ENCODE peak calls at places on chromosome 18, in seven cellular contexts. One of them, this sample, is unnamed.

GRCh38 chr18:55245200-55245599 is 285.9 kb upstream of the CCDC68 start:
- DNase-seq in A549: no peak
- DNase-seq in esophagus squamous epithelium: no peak
- DNase-seq in IMR-90: peak
- DNase-seq in HCT116: no peak
- DNase-seq in uterus: no peak
- DNase-seq in prostate gland: no peak
- DNase-seq in this sample: no peak

GRCh38 chr18:61397222-61397621 is 64.0 kb downstream of the CDH20 start:
- DNase-seq in esophagus squamous epithelium: no peak
- DNase-seq in A549: no peak
- DNase-seq in uterus: no peak
- DNase-seq in HCT116: no peak
- DNase-seq in IMR-90: no peak
- DNase-seq in prostate gland: no peak
- DNase-seq in this sample: no peak

GRCh38 chr18:980586-980985 is 75.9 kb downstream of the ADCYAP1 start:
- DNase-seq in uterus: no peak
- DNase-seq in prostate gland: no peak
- DNase-seq in esophagus squamous epithelium: no peak
- DNase-seq in HCT116: no peak
- DNase-seq in IMR-90: no peak
- DNase-seq in A549: no peak
- DNase-seq in this sample: no peak

GRCh38 chr18:44716697-44717163 is 36.0 kb downstream of the SETBP1 start:
- DNase-seq in uterus: no peak
- DNase-seq in IMR-90: no peak
- DNase-seq in prostate gland: no peak
- DNase-seq in HCT116: no peak
- DNase-seq in A549: no peak
- DNase-seq in esophagus squamous epithelium: no peak
- DNase-seq in this sample: no peak

GRCh38 chr18:48693625-48694262 is 154.9 kb downstream of the CTIF start:
- DNase-seq in IMR-90: peak
- DNase-seq in prostate gland: no peak
- DNase-seq in esophagus squamous epithelium: no peak
- DNase-seq in A549: no peak
- DNase-seq in uterus: no peak
- DNase-seq in HCT116: no peak
- DNase-seq in this sample: no peak

GRCh38 chr18:34339155-34339554 is 114.4 kb upstream of the NOL4 start:
- DNase-seq in HCT116: no peak
- DNase-seq in uterus: no peak
- DNase-seq in A549: no peak
- DNase-seq in esophagus squamous epithelium: no peak
- DNase-seq in prostate gland: no peak
- DNase-seq in IMR-90: no peak
- DNase-seq in this sample: no peak

GRCh38 chr18:50653402-50654093 is 93.7 kb downstream of the MAPK4 start:
- DNase-seq in IMR-90: no peak
- DNase-seq in HCT116: no peak
- DNase-seq in prostate gland: no peak
- DNase-seq in esophagus squamous epithelium: no peak
- DNase-seq in A549: no peak
- DNase-seq in uterus: no peak
- DNase-seq in this sample: no peak

GRCh38 chr18:70671889-70672551 is 383.2 kb downstream of the SOCS6 start:
- DNase-seq in prostate gland: no peak
- DNase-seq in esophagus squamous epithelium: no peak
- DNase-seq in HCT116: no peak
- DNase-seq in uterus: no peak
- DNase-seq in IMR-90: no peak
- DNase-seq in A549: no peak
- DNase-seq in this sample: no peak

GRCh38 chr18:2139676-2140075 is 431.6 kb downstream of the METTL4 start:
- DNase-seq in HCT116: no peak
- DNase-seq in prostate gland: no peak
- DNase-seq in A549: no peak
- DNase-seq in esophagus squamous epithelium: no peak
- DNase-seq in IMR-90: no peak
- DNase-seq in uterus: no peak
- DNase-seq in this sample: no peak

GRCh38 chr18:48007955-48008701 is 77.7 kb upstream of the SMAD2 start:
- DNase-seq in A549: peak
- DNase-seq in esophagus squamous epithelium: no peak
- DNase-seq in IMR-90: no peak
- DNase-seq in prostate gland: peak
- DNase-seq in uterus: peak
- DNase-seq in HCT116: no peak
- DNase-seq in this sample: no peak

GRCh38 chr18:8553611-8553924 is 55.7 kb upstream of the RAB12 start:
- DNase-seq in IMR-90: no peak
- DNase-seq in HCT116: no peak
- DNase-seq in prostate gland: no peak
- DNase-seq in uterus: no peak
- DNase-seq in A549: no peak
- DNase-seq in esophagus squamous epithelium: no peak
- DNase-seq in this sample: no peak

GRCh38 chr18:48455555-48456478 is 46.6 kb upstream of the ZBTB7C start:
- DNase-seq in uterus: no peak
- DNase-seq in HCT116: peak
- DNase-seq in A549: no peak
- DNase-seq in esophagus squamous epithelium: no peak
- DNase-seq in prostate gland: no peak
- DNase-seq in IMR-90: peak
- DNase-seq in this sample: no peak

GRCh38 chr18:55768255-55768654 is 180.3 kb upstream of the TCF4 start:
- DNase-seq in prostate gland: no peak
- DNase-seq in HCT116: no peak
- DNase-seq in A549: no peak
- DNase-seq in IMR-90: peak
- DNase-seq in uterus: no peak
- DNase-seq in esophagus squamous epithelium: no peak
- DNase-seq in this sample: no peak

GRCh38 chr18:70310560-70311320 is 21.9 kb downstream of the SOCS6 start:
- DNase-seq in uterus: no peak
- DNase-seq in HCT116: no peak
- DNase-seq in IMR-90: no peak
- DNase-seq in esophagus squamous epithelium: no peak
- DNase-seq in A549: no peak
- DNase-seq in prostate gland: no peak
- DNase-seq in this sample: no peak

GRCh38 chr18:37986665-37987064 is 421.1 kb upstream of the CELF4 start:
- DNase-seq in HCT116: no peak
- DNase-seq in IMR-90: no peak
- DNase-seq in prostate gland: no peak
- DNase-seq in A549: no peak
- DNase-seq in esophagus squamous epithelium: no peak
- DNase-seq in uterus: no peak
- DNase-seq in this sample: no peak

GRCh38 chr18:69817335-69817935 is 130.2 kb downstream of the CD226 start:
- DNase-seq in IMR-90: peak
- DNase-seq in esophagus squamous epithelium: no peak
- DNase-seq in prostate gland: no peak
- DNase-seq in A549: no peak
- DNase-seq in uterus: no peak
- DNase-seq in HCT116: no peak
- DNase-seq in this sample: no peak

GRCh38 chr18:70423988-70424387 is 135.1 kb downstream of the SOCS6 start:
- DNase-seq in esophagus squamous epithelium: no peak
- DNase-seq in HCT116: peak
- DNase-seq in prostate gland: peak
- DNase-seq in IMR-90: no peak
- DNase-seq in uterus: no peak
- DNase-seq in A549: no peak
- DNase-seq in this sample: no peak

GRCh38 chr18:36718705-36719328 is 110.0 kb downstream of the TPGS2 start:
- DNase-seq in HCT116: no peak
- DNase-seq in A549: no peak
- DNase-seq in esophagus squamous epithelium: no peak
- DNase-seq in IMR-90: peak
- DNase-seq in prostate gland: no peak
- DNase-seq in uterus: no peak
- DNase-seq in this sample: no peak

GRCh38 chr18:55856191-55856590 is 268.2 kb upstream of the TCF4 start:
- DNase-seq in prostate gland: peak
- DNase-seq in HCT116: no peak
- DNase-seq in esophagus squamous epithelium: no peak
- DNase-seq in A549: peak
- DNase-seq in IMR-90: peak
- DNase-seq in uterus: no peak
- DNase-seq in this sample: no peak

GRCh38 chr18:79402977-79403722 is 7.4 kb downstream of the NFATC1 start:
- DNase-seq in esophagus squamous epithelium: no peak
- DNase-seq in prostate gland: peak
- DNase-seq in A549: no peak
- DNase-seq in IMR-90: no peak
- DNase-seq in uterus: peak
- DNase-seq in HCT116: no peak
- DNase-seq in this sample: peak

GRCh38 chr18:71036783-71037182 is 747.9 kb downstream of the SOCS6 start:
- DNase-seq in A549: no peak
- DNase-seq in esophagus squamous epithelium: no peak
- DNase-seq in HCT116: no peak
- DNase-seq in prostate gland: no peak
- DNase-seq in IMR-90: peak
- DNase-seq in uterus: no peak
- DNase-seq in this sample: no peak

GRCh38 chr18:68177807-68178702 is 536.9 kb downstream of the TMX3 start:
- DNase-seq in IMR-90: peak
- DNase-seq in esophagus squamous epithelium: no peak
- DNase-seq in prostate gland: peak
- DNase-seq in uterus: no peak
- DNase-seq in A549: no peak
- DNase-seq in HCT116: no peak
- DNase-seq in this sample: no peak

GRCh38 chr18:51196811-51197660 is 445 bp downstream of the MEX3C start:
- DNase-seq in esophagus squamous epithelium: no peak
- DNase-seq in IMR-90: peak
- DNase-seq in A549: no peak
- DNase-seq in prostate gland: peak
- DNase-seq in HCT116: no peak
- DNase-seq in uterus: peak
- DNase-seq in this sample: peak

GRCh38 chr18:27823053-27823452 is 353.9 kb downstream of the CDH2 start:
- DNase-seq in uterus: no peak
- DNase-seq in esophagus squamous epithelium: no peak
- DNase-seq in prostate gland: no peak
- DNase-seq in IMR-90: no peak
- DNase-seq in HCT116: no peak
- DNase-seq in A549: no peak
- DNase-seq in this sample: no peak

GRCh38 chr18:48848641-48849143 is 102.1 kb downstream of the SMAD7 start:
- DNase-seq in A549: no peak
- DNase-seq in uterus: peak
- DNase-seq in esophagus squamous epithelium: no peak
- DNase-seq in IMR-90: no peak
- DNase-seq in HCT116: no peak
- DNase-seq in prostate gland: peak
- DNase-seq in this sample: no peak

GRCh38 chr18:58541137-58541788 is 87.6 kb downstream of the ALPK2 start:
- DNase-seq in prostate gland: no peak
- DNase-seq in HCT116: peak
- DNase-seq in A549: no peak
- DNase-seq in esophagus squamous epithelium: no peak
- DNase-seq in uterus: no peak
- DNase-seq in IMR-90: peak
- DNase-seq in this sample: no peak
- TF ChIP-seq POLR2A in prostate gland: no peak
- TF ChIP-seq POLR2A in HCT116: no peak
- TF ChIP-seq POLR2A in A549: no peak
- TF ChIP-seq POLR2A in esophagus squamous epithelium: no peak
- TF ChIP-seq POLR2A in uterus: no peak
- TF ChIP-seq POLR2A in IMR-90: no peak
- TF ChIP-seq POLR2A in this sample: no peak

DNA sequence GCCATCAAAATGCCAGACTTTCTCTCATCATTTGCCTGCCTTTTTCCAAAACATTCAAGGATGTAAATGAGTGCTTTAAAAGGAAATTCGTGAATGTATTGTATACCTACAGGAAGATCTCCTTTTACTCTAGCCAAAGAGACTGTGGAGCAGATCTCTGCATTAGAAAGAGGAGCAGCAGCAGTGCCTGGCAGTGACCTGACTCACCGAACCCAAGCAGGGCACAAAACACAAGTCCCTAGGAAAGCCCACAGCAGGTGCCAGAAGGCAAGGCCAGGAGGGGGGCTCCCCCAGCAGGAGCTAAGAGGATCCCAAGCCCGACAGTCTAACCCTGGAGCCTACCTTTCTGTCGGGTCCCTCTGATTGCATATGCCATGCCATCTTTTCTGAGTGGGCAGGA is 47.9 kb downstream of the L3MBTL4 start:
- DNase-seq in prostate gland: no peak
- DNase-seq in uterus: no peak
- DNase-seq in esophagus squamous epithelium: no peak
- DNase-seq in IMR-90: no peak
- DNase-seq in HCT116: no peak
- DNase-seq in A549: no peak
- DNase-seq in this sample: no peak
- TF ChIP-seq POLR2A in prostate gland: no peak
- TF ChIP-seq POLR2A in uterus: no peak
- TF ChIP-seq POLR2A in esophagus squamous epithelium: no peak
- TF ChIP-seq POLR2A in IMR-90: no peak
- TF ChIP-seq POLR2A in HCT116: no peak
- TF ChIP-seq POLR2A in A549: no peak
- TF ChIP-seq POLR2A in this sample: no peak

DNA sequence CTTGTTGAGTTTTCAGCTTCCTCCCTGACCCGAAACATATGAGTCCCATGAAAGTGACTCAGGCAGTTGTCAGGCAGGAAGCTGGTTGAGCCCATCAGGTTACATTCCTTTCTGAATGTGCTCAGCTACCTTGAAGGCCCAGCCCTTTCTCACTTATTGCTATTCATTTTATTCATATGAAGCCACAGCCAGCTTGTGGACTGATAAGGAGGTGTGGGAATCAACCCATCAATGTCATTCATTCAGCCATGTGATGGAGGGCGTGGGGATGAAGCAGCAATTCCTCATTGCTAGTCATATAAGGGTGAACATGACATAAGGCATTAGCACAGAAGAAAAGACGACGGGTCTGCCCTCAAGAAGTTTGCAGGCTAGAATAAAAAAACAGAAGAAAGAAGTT is 5.3 kb upstream of the VPS4B start:
- DNase-seq in IMR-90: no peak
- DNase-seq in prostate gland: no peak
- DNase-seq in A549: no peak
- DNase-seq in uterus: no peak
- DNase-seq in HCT116: peak
- DNase-seq in esophagus squamous epithelium: no peak
- DNase-seq in this sample: peak
- TF ChIP-seq POLR2A in IMR-90: no peak
- TF ChIP-seq POLR2A in prostate gland: no peak
- TF ChIP-seq POLR2A in A549: no peak
- TF ChIP-seq POLR2A in uterus: no peak
- TF ChIP-seq POLR2A in HCT116: no peak
- TF ChIP-seq POLR2A in esophagus squamous epithelium: no peak
- TF ChIP-seq POLR2A in this sample: no peak

DNA sequence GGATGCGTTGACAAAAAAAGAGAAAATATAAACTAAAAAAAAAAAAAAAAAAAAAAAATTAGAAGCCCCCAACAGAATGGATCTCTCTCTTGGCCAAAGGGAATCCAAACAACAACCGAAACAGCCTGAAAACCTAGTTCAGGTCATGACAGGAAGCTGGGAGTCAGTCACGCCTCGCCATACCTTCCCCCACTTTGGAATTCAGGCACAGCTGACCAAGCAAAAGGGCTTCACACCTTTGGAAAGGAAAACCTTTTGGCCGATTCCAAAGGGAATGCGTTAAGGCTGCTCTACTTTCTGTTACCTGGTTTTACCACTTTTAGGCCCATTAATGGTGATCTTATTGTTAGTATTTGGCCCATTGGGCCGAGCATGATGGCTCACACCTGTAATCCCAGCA is 17.9 kb upstream of the RMC1 start:
- DNase-seq in esophagus squamous epithelium: no peak
- DNase-seq in HCT116: no peak
- DNase-seq in IMR-90: no peak
- DNase-seq in A549: no peak
- DNase-seq in prostate gland: no peak
- DNase-seq in uterus: no peak
- DNase-seq in this sample: no peak
- TF ChIP-seq POLR2A in esophagus squamous epithelium: no peak
- TF ChIP-seq POLR2A in HCT116: no peak
- TF ChIP-seq POLR2A in IMR-90: no peak
- TF ChIP-seq POLR2A in A549: no peak
- TF ChIP-seq POLR2A in prostate gland: no peak
- TF ChIP-seq POLR2A in uterus: no peak
- TF ChIP-seq POLR2A in this sample: no peak

This sample was measured in lower leg skin.